ENCODE peak calls at places on chromosomes 5 and 9, in ten cellular contexts. H, Q, W, D, S, I, B, U, F and E are unnamed samples. For H3K27me3, the result is how much of the 10 kb centered on the place peaks cover.

GRCh38 chr9:33080534-33080933 is 4.1 kb upstream of the SMU1 start:
- DNase-seq in I (no peak), Q (no peak), S (no peak), F (no peak), H (no peak), B (no peak), D (no peak), U (no peak), W (no peak), E (no peak)

GRCh38 chr5:144336619-144337018 is 165.9 kb downstream of the KCTD16 start:
- DNase-seq in W (no peak), F (no peak), D (no peak), H (no peak), U (no peak), B (no peak), S (no peak), I (no peak), Q (no peak), E (no peak)

GRCh38 chr5:64207978-64208377 is 42.3 kb downstream of the RNF180 start:
- DNase-seq in B (no peak), F (peak), Q (peak), U (no peak), H (no peak), I (no peak), D (no peak), W (no peak), S (no peak), E (no peak)

GRCh38 chr5:109695005-109695926 is 5.5 kb downstream of the MAN2A1 start:
- DNase-seq in W (no peak), B (no peak), I (no peak), S (no peak), H (no peak), Q (no peak), F (no peak), U (no peak), D (no peak), E (no peak)

GRCh38 chr5:124634820-124635323 is 111.6 kb downstream of the ZNF608 start:
- DNase-seq in B (no peak), U (no peak), H (no peak), I (no peak), F (peak), D (no peak), S (no peak), Q (peak), W (no peak), E (no peak)

GRCh38 chr9:95073042-95073607 is 244.4 kb downstream of the FANCC start:
- DNase-seq in D (no peak), H (no peak), Q (no peak), I (no peak), F (no peak), W (peak), B (no peak), S (peak), U (peak), E (peak)

GRCh38 chr9:83062011-83062652 is 810 bp downstream of the RASEF start:
- DNase-seq in F (peak), S (no peak), I (no peak), Q (peak), W (peak), H (no peak), U (no peak), D (no peak), B (no peak), E (peak)

GRCh38 chr9:2109066-2109650 is 94.0 kb downstream of the SMARCA2 start:
- DNase-seq in S (no peak), U (no peak), I (no peak), F (peak), B (no peak), W (no peak), Q (peak), D (no peak), H (no peak), E (no peak)

GRCh38 chr9:113898151-113898550 is 22.0 kb downstream of the ZNF618 start:
- DNase-seq in I (no peak), W (no peak), S (no peak), D (no peak), F (no peak), H (no peak), U (no peak), Q (no peak), B (no peak), E (no peak)

GRCh38 chr9:115117999-115118470 is at the start of gene TNC:
- DNase-seq in F (peak), W (peak), S (peak), I (no peak), H (peak), U (peak), Q (peak), D (peak), B (peak), E (peak)

GRCh38 chr9:136854842-136855460 is 2.8 kb downstream of the MAMDC4 start:
- DNase-seq in D (peak), F (no peak), W (no peak), Q (no peak), H (no peak), U (no peak), I (no peak), B (no peak), S (no peak), E (no peak)

GRCh38 chr5:96459313-96460109 is 26.5 kb upstream of the PCSK1 start:
- DNase-seq in F (no peak), B (no peak), U (no peak), I (no peak), D (no peak), S (no peak), Q (no peak), H (no peak), W (no peak), E (no peak)

GRCh38 chr9:133737774-133738038 is 446 bp downstream of the SARDH start:
- DNase-seq in B (no peak), D (no peak), F (no peak), W (no peak), S (no peak), I (no peak), U (no peak), H (no peak), Q (no peak), E (no peak)

GRCh38 chr5:64693636-64694035 is 3.3 kb downstream of the SHISAL2B start:
- DNase-seq in W (no peak), I (no peak), S (no peak), F (no peak), H (no peak), U (no peak), Q (no peak), B (no peak), D (no peak), E (no peak)

GRCh38 chr9:133374612-133375115 is 1.2 kb downstream of the SURF4 start:
- DNase-seq in F (peak), B (no peak), D (no peak), I (no peak), S (no peak), H (no peak), W (no peak), U (no peak), Q (peak), E (no peak)

GRCh38 chr5:150616024-150616470 is 24.4 kb upstream of the SYNPO start:
- DNase-seq in W (peak), Q (no peak), U (no peak), S (no peak), H (no peak), B (no peak), D (peak), F (no peak), I (no peak), E (no peak)

GRCh38 chr5:176888016-176888864 is 10.9 kb downstream of the HK3 start:
- DNase-seq in B (peak), S (peak), I (no peak), Q (no peak), F (no peak), U (no peak), H (no peak), D (no peak), W (no peak), E (no peak)

GRCh38 chr9:129401623-129402340 is 219.1 kb downstream of the C9orf50 start:
- DNase-seq in F (no peak), D (peak), H (no peak), S (no peak), U (no peak), Q (peak), W (no peak), I (no peak), B (peak), E (no peak)

GRCh38 chr5:179265529-179266290 is 79.6 kb downstream of the ADAMTS2 start:
- DNase-seq in D (peak), W (peak), U (peak), Q (peak), S (peak), I (no peak), F (peak), H (peak), B (peak), E (peak)

GRCh38 chr9:130642926-130643325 is 21.5 kb upstream of the PRDM12 start:
- DNase-seq in D (no peak), S (peak), B (no peak), U (no peak), F (no peak), W (no peak), H (no peak), Q (no peak), I (no peak), E (no peak)

GRCh38 chr9:34501372-34501771 is 21.4 kb downstream of the ENHO start:
- DNase-seq in H (no peak), S (no peak), F (no peak), U (no peak), I (no peak), Q (no peak), D (no peak), W (no peak), B (no peak), E (no peak)
- H3K27me3 ChIP-seq in H (under half), S (under half), F (half or more), U (under half), I (under half), Q (under half), D (under half), W (under half), B (under half), E (under half)

GRCh38 chr9:127875306-127875966 is 2.0 kb downstream of the AK1 start:
- DNase-seq in B (peak), I (no peak), H (no peak), Q (peak), D (no peak), U (no peak), S (peak), F (peak), W (no peak), E (no peak)
- H3K27ac ChIP-seq in B (no peak), I (peak), H (no peak), Q (no peak), D (peak), U (peak), S (peak), F (peak), W (peak), E (peak)

GRCh38 chr5:67643531-67643930 is 446.9 kb upstream of the CD180 start:
- DNase-seq in W (no peak), B (no peak), S (no peak), H (no peak), F (no peak), I (no peak), U (no peak), D (no peak), Q (peak), E (no peak)

GRCh38 chr5:67652212-67652611 is 455.6 kb upstream of the CD180 start:
- DNase-seq in I (no peak), S (no peak), W (no peak), B (no peak), D (no peak), U (no peak), F (no peak), H (no peak), Q (no peak), E (no peak)

GRCh38 chr5:67644221-67644920 is 447.8 kb upstream of the CD180 start:
- DNase-seq in U (no peak), H (no peak), F (no peak), S (no peak), I (no peak), B (no peak), Q (no peak), D (no peak), W (no peak), E (no peak)

GRCh38 chr5:67648201-67648671 is 451.6 kb upstream of the CD180 start:
- DNase-seq in I (no peak), D (peak), F (no peak), B (no peak), W (peak), U (peak), H (no peak), Q (peak), S (peak), E (peak)

DNA sequence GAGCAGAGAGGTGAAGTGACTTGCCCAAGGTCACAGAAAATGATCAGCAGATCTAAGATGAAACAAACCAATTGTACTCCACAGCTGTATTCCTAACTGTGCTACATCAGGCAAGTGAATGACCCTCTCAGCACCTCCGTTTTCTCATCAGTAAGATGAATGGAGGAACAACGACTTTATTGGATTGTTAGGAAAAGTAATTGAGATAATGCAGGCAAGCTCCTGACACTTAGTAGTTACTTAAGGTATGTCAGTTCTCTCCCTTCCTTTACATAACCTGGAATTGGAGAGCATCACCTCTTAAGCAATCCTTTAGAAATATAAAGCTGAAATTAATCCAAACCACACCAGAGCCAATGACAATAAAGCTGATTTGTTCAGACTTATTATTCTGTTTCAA is 451.2 kb upstream of the CD180 start:
- DNase-seq in B (no peak), S (no peak), Q (no peak), W (no peak), I (no peak), H (no peak), U (no peak), F (no peak), D (no peak), E (no peak)
- H3K4me3 ChIP-seq in B (no peak), S (no peak), Q (no peak), W (no peak), I (no peak), H (no peak), U (no peak), F (no peak), D (no peak), E (no peak)

GRCh38 chr5:171630047-171630669 is 155.5 kb upstream of the SMIM23 start:
- DNase-seq in I (no peak), D (peak), Q (peak), F (peak), S (peak), H (no peak), W (peak), U (peak), B (no peak), E (peak)
- H3K27me3 ChIP-seq in I (under half), D (under half), Q (under half), F (half or more), S (under half), H (under half), W (half or more), U (under half), B (under half), E (under half)

GRCh38 chr5:34037829-34038228 is 5.2 kb downstream of the C1QTNF3 start:
- DNase-seq in I (no peak), U (no peak), H (no peak), Q (no peak), W (no peak), D (no peak), B (no peak), S (no peak), F (no peak), E (no peak)

GRCh38 chr5:34039398-34040157 is 3.4 kb downstream of the C1QTNF3 start:
- DNase-seq in Q (no peak), F (no peak), U (no peak), I (no peak), S (no peak), W (no peak), B (no peak), H (no peak), D (no peak), E (no peak)

GRCh38 chr5:34038838-34039237 is 4.2 kb downstream of the C1QTNF3 start:
- DNase-seq in U (no peak), D (no peak), F (no peak), B (no peak), W (no peak), I (no peak), Q (no peak), S (no peak), H (no peak), E (no peak)

GRCh38 chr5:34040411-34040810 is 2.6 kb downstream of the C1QTNF3 start:
- DNase-seq in W (no peak), F (peak), I (no peak), Q (no peak), B (no peak), D (no peak), S (no peak), H (no peak), U (no peak), E (no peak)

GRCh38 chr5:34038430-34038829 is 4.6 kb downstream of the C1QTNF3 start:
- DNase-seq in S (no peak), Q (no peak), H (no peak), B (no peak), F (no peak), I (no peak), W (no peak), U (no peak), D (no peak), E (no peak)
- H3K27ac ChIP-seq in S (peak), Q (no peak), H (no peak), B (no peak), F (no peak), I (no peak), W (no peak), U (no peak), D (no peak), E (no peak)

DNA sequence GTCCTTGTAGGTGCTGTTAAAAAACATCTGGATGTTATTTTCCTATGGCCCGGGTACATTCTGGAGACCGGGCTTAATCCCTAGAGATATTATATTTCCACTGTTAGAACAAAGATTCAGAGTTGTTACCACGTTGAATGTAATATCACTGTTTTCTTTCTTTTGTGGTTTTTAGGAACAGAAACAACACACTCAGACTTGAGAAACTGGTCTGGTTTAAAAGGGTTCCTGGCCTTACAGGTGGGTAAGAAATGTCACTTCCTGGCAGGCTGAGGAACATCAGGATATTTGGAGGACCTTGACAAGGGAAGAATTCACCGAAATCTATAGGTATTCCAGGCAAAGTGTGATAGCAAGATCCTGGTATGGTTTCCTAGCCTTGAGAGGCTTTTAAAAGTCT is 10.3 kb upstream of the ANXA2R start:
- DNase-seq in D (no peak), S (no peak), W (no peak), Q (no peak), I (no peak), H (no peak), U (no peak), F (no peak), B (no peak), E (no peak)
- H3K4me3 ChIP-seq in D (no peak), S (no peak), W (no peak), Q (no peak), I (no peak), H (no peak), U (no peak), F (no peak), B (no peak), E (no peak)

GRCh38 chr5:141488591-141489478 is at the start of gene PCDHGC5:
- DNase-seq in H (no peak), I (no peak), W (no peak), S (no peak), F (peak), B (no peak), D (no peak), U (no peak), Q (peak), E (no peak)
- H3K27me3 ChIP-seq in H (under half), I (under half), W (half or more), S (under half), F (under half), B (half or more), D (under half), U (under half), Q (under half), E (under half)

GRCh38 chr5:172896465-172896864 is 62.4 kb downstream of the ERGIC1 start:
- DNase-seq in W (no peak), H (no peak), F (no peak), Q (no peak), B (no peak), S (peak), I (no peak), U (no peak), D (no peak), E (no peak)
- H3K27ac ChIP-seq in W (peak), H (peak), F (peak), Q (peak), B (peak), S (peak), I (no peak), U (peak), D (peak), E (peak)